ENCODE peak calls at places on chromosomes 6 and 20, in eight cellular contexts. R, N, Z, S, T, J, E and C are unnamed samples. For H3K4me1, the result is how much of the 10 kb centered on the place peaks cover.

GRCh38 chr6:31352497-31353368 is 4.2 kb downstream of the HLA-B start:
- DNase-seq in T (no peak), J (no peak), N (no peak), S (no peak), Z (no peak), E (no peak), R (no peak), C (no peak)

GRCh38 chr20:50278684-50279531 is 88.3 kb downstream of the CEBPB start:
- DNase-seq in T (no peak), E (peak), Z (no peak), N (peak), S (peak), J (peak), R (peak), C (no peak)

GRCh38 chr20:51404297-51405060 is 138.0 kb downstream of the NFATC2 start:
- DNase-seq in T (no peak), N (no peak), E (no peak), S (no peak), J (no peak), Z (no peak), R (no peak), C (no peak)

GRCh38 chr20:48209102-48209501 is 423.8 kb upstream of the SULF2 start:
- DNase-seq in R (no peak), E (peak), T (no peak), S (no peak), N (no peak), J (no peak), Z (no peak), C (no peak)

GRCh38 chr6:155290491-155290890 is 23.8 kb downstream of the TFB1M start:
- DNase-seq in Z (no peak), E (no peak), N (no peak), R (no peak), T (no peak), S (no peak), J (no peak), C (no peak)

GRCh38 chr6:84546427-84546914 is 217.9 kb downstream of the TBX18 start:
- DNase-seq in R (no peak), E (peak), T (no peak), Z (no peak), N (no peak), J (peak), S (no peak), C (no peak)

GRCh38 chr20:19975436-19975799 is 41.7 kb upstream of the NAA20 start:
- DNase-seq in R (no peak), J (peak), S (no peak), Z (no peak), N (peak), T (no peak), E (peak), C (no peak)

GRCh38 chr6:39357998-39358686 is 35.6 kb upstream of the KCNK16 start:
- DNase-seq in T (no peak), Z (no peak), R (peak), E (peak), J (peak), S (no peak), N (no peak), C (no peak)

GRCh38 chr20:17854307-17854903 is 114.2 kb downstream of the SNX5 start:
- DNase-seq in Z (no peak), E (peak), R (peak), T (no peak), N (peak), J (peak), S (peak), C (no peak)

GRCh38 chr20:3156811-3157619 is 2.6 kb downstream of the FASTKD5 start:
- DNase-seq in T (no peak), E (no peak), R (no peak), S (no peak), N (no peak), Z (no peak), J (no peak), C (no peak)

GRCh38 chr6:136685540-136686108 is 106.7 kb downstream of the MAP3K5 start:
- DNase-seq in S (no peak), Z (no peak), T (no peak), N (no peak), J (no peak), E (no peak), R (no peak), C (no peak)

GRCh38 chr20:53408728-53409157 is 184.9 kb downstream of the ZNF217 start:
- DNase-seq in R (no peak), J (peak), Z (no peak), T (no peak), S (no peak), N (no peak), E (no peak), C (no peak)

GRCh38 chr6:26157150-26157837 is 70.1 kb downstream of the HFE start:
- DNase-seq in N (no peak), S (peak), E (peak), Z (no peak), T (no peak), R (peak), J (no peak), C (no peak)

GRCh38 chr20:10576411-10576810 is 97.4 kb downstream of the JAG1 start:
- DNase-seq in T (no peak), R (no peak), N (no peak), S (no peak), Z (no peak), E (no peak), J (peak), C (no peak)

GRCh38 chr6:69696273-69696672 is 100.5 kb downstream of the LMBRD1 start:
- DNase-seq in N (no peak), Z (no peak), T (no peak), J (no peak), S (no peak), E (no peak), R (no peak), C (no peak)

GRCh38 chr20:61731363-61732181 is 334.1 kb downstream of the TAF4 start:
- DNase-seq in E (no peak), J (peak), N (peak), R (no peak), Z (no peak), T (no peak), S (peak), C (no peak)

GRCh38 chr6:111866857-111867256 is 6.4 kb downstream of the FYN start:
- DNase-seq in E (no peak), T (no peak), R (no peak), N (no peak), Z (no peak), J (no peak), S (no peak), C (no peak)

GRCh38 chr20:23362392-23363256 is 642 bp downstream of the GZF1 start:
- DNase-seq in J (no peak), E (peak), S (peak), T (no peak), Z (no peak), N (no peak), R (peak), C (no peak)

GRCh38 chr20:56440346-56441007 is 27.9 kb upstream of the RTF2 start:
- DNase-seq in S (no peak), Z (no peak), N (no peak), E (no peak), R (no peak), T (no peak), J (no peak), C (no peak)

GRCh38 chr6:18016133-18016532 is 28.7 kb upstream of the KIF13A start:
- DNase-seq in R (no peak), T (no peak), S (no peak), Z (no peak), N (no peak), J (no peak), E (no peak), C (no peak)

GRCh38 chr20:47241345-47241781 is 115.1 kb downstream of the ZMYND8 start:
- DNase-seq in Z (no peak), N (no peak), R (no peak), S (no peak), T (no peak), J (peak), E (no peak), C (no peak)

GRCh38 chr6:55958790-55959189 is 83.4 kb upstream of the BMP5 start:
- DNase-seq in T (no peak), Z (no peak), S (no peak), N (no peak), J (no peak), E (no peak), R (no peak), C (no peak)

GRCh38 chr20:39108746-39109145 is 146.6 kb downstream of the DHX35 start:
- DNase-seq in R (peak), Z (no peak), E (no peak), S (no peak), J (no peak), T (no peak), N (peak), C (no peak)

GRCh38 chr6:112216699-112217551 is 37.4 kb downstream of the LAMA4 start:
- DNase-seq in T (peak), N (peak), J (peak), S (no peak), Z (no peak), E (no peak), R (no peak), C (no peak)

GRCh38 chr6:140744648-140745320 is 1370.3 kb upstream of the CITED2 start:
- DNase-seq in T (no peak), N (no peak), R (peak), E (no peak), S (no peak), Z (no peak), J (peak), C (no peak)

GRCh38 chr20:57829336-57829735 is 119.5 kb upstream of the PMEPA1 start:
- DNase-seq in J (no peak), N (no peak), T (no peak), R (no peak), Z (no peak), S (no peak), E (no peak), C (no peak)

GRCh38 chr6:108837236-108837971 is 10.8 kb upstream of the ARMC2 start:
- DNase-seq in S (no peak), J (peak), N (no peak), E (no peak), T (no peak), Z (no peak), R (no peak), C (no peak)

GRCh38 chr6:3355358-3356055 is 96.8 kb downstream of the PSMG4 start:
- DNase-seq in R (peak), T (no peak), Z (no peak), E (no peak), N (no peak), J (no peak), S (no peak), C (no peak)

GRCh38 chr6:8481727-8482126 is 46.4 kb upstream of the SLC35B3 start:
- DNase-seq in Z (no peak), T (no peak), J (peak), E (no peak), S (no peak), R (no peak), N (peak), C (peak)

DNA sequence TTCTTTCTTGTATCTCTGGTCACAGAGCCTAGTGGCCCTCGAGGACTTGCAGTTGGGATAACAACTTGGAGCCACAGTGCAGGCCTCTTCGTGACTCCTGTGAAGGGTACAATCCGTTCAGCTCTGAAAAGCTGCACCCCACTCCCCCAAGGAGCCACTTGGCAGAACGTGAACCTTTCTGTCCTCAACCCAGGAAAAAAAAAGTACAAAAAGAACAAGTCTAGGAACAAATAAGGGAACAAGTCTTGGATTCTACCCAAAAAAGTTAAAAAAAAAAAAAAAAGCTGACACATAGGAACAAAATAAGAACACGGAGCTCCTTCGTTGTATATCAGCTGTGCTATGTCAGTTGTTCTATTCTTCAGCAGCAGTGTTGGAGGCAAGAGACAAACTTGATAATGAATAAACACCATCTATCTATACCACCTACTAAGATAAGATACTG is 77.9 kb upstream of the TULP1 start:
- DNase-seq in J (peak), T (no peak), Z (no peak), E (no peak), S (no peak), R (peak), N (no peak), C (no peak)
- H3K4me1 ChIP-seq in J (under half), T (under half), Z (half or more), E (under half), S (under half), R (half or more), N (under half), C (under half)

GRCh38 chr6:109893606-109894005 is 84.5 kb upstream of the GPR6 start:
- DNase-seq in S (no peak), Z (no peak), J (no peak), E (no peak), T (no peak), N (no peak), R (no peak), C (no peak)

GRCh38 chr6:109896333-109896732 is 81.8 kb upstream of the GPR6 start:
- DNase-seq in R (no peak), T (no peak), N (no peak), Z (no peak), E (no peak), S (no peak), J (peak), C (no peak)

GRCh38 chr6:109892451-109893435 is 85.4 kb upstream of the GPR6 start:
- DNase-seq in T (no peak), Z (no peak), R (no peak), S (no peak), E (no peak), J (no peak), N (no peak), C (peak)

GRCh38 chr6:109894181-109894580 is 83.9 kb upstream of the GPR6 start:
- DNase-seq in J (no peak), N (no peak), T (no peak), Z (no peak), R (no peak), E (no peak), S (no peak), C (no peak)

DNA sequence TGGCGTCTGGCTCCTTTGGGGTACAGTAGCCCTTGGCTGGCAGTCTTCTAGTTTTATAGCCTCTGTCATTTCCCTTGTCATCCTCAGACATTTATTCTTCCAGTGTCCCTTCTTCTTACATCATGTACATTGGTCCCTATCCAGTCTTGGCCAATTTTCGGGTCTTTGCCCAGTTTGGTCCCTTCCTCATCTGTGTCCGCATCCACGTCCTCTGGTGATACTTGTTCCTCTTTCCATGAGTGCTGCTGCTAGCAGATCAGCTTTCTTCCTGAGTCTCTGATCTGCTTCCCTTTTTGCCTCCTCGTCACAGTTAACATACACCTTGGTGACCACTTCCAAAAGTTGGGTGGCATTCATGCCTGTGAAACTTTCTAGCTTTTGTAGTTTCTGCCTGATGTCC is 86.2 kb upstream of the GPR6 start:
- DNase-seq in J (no peak), R (peak), Z (no peak), S (no peak), T (no peak), E (no peak), N (no peak), C (no peak)
- H3K4me1 ChIP-seq in J (under half), R (under half), Z (under half), S (under half), T (under half), E (under half), N (under half), C (under half)

GRCh38 chr20:35735828-35736470 is 6.1 kb downstream of the RBM39 start:
- DNase-seq in R (no peak), E (no peak), J (no peak), N (no peak), Z (no peak), T (no peak), S (no peak), C (no peak)
- H3K4me1 ChIP-seq in R (half or more), E (under half), J (under half), N (half or more), Z (half or more), T (under half), S (under half), C (under half)

DNA sequence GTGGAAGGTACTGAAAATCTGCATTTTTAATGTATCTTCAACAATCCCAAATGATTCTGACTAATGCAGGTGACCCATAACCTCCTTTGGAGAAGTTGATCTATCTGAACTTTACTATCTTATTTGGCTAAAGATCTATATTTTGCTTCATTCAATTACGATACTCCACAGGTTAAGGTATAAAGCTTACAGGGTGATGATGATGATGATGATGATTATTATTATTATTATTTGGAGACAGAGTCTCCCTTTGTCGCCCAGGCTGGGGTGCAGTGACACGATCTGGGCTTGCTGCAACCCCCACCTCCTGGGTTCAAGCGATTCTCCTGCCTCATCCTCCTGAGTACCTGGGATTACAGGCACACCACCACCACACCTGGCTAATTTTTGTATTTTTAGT is 13.1 kb downstream of the TOP1 start:
- DNase-seq in E (no peak), R (no peak), S (no peak), Z (no peak), N (no peak), T (no peak), J (no peak), C (no peak)
- H3K4me1 ChIP-seq in E (under half), R (under half), S (under half), Z (under half), N (under half), T (under half), J (under half), C (under half)

GRCh38 chr6:137866200-137866913 is 702 bp upstream of the TNFAIP3 start:
- DNase-seq in E (no peak), N (no peak), J (peak), R (no peak), Z (no peak), S (no peak), T (no peak), C (no peak)
- H3K4me1 ChIP-seq in E (under half), N (under half), J (under half), R (under half), Z (under half), S (under half), T (under half), C (under half)

DNA sequence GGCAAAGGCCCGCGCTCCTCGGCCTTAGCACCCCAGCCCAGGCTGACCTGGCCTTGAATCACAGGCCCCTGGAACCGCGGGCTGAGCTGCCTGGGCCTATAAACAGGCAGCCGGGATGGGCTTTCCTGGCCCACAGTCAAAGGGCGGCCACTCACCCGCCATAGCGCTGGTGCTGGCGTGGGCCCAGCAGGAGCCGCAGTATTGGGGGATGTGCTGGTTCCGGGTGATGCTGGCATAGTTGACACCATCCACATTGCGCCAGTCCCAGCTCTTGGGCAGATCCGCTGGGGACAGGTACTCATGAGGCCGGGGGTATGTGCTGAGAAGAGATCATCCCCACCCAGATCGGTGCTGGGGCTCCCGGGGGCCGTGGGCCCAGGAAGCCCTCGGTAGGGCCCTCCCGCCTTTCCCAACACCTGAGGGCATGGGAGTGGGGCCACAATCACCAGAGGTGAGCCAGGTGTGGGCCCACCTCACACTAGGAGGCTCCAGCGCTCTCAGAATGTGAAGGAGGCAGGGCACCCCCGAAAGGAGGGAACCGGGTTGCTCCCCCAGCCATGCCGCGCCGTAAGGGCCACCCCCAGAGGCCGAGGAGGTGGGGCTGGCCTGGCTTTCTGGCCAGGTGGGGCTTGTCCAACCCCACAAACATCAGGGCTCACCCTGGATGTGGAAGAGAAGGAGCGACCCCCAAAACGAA is 739 bp downstream of the CTSZ start:
- DNase-seq in N (no peak), E (no peak), R (no peak), T (no peak), S (peak), Z (no peak), J (no peak), C (no peak)
- H3K4me1 ChIP-seq in N (under half), E (under half), R (under half), T (under half), S (under half), Z (under half), J (under half), C (under half)

DNA sequence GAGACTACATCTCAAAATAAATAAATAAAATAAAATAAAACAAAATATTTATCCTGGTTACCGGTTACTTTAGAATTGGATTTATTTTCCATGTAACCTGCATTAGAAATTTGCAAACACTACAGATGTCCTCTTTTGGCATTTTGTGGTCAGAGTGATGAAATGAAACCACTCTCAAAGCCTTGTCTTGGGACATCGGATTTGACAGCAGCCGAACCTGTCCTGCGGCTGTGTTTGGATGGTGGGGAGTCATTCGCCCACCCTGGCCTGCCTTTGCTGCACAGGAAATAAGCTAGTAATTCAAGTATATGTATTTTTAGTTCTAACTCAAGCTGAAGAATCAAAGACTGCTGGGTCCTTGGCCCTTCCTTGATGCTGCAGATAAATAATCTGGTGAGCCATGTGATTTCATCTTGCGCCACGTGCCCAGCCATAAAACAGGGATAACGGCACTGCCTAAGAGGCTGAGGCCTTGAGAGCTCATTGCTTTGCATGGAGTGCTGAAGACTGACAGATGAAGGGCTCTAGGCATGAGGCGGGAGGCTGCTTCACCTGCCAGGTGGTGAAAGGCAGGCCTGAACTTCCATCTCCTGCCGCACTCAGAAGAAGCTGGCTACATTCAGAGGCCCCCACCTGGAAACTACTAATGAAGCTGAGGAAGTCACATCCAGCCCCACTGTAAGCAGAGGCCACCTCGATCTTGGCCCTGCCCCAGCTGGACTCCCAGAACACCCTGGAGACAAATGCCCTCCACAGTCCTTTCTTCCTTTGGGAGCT is 76.9 kb downstream of the NOL4L start:
- DNase-seq in R (no peak), Z (no peak), S (peak), E (no peak), J (no peak), T (no peak), N (no peak), C (no peak)
- H3K4me1 ChIP-seq in R (under half), Z (under half), S (under half), E (under half), J (under half), T (under half), N (under half), C (under half)

GRCh38 chr20:1376453-1377270 is 16.2 kb downstream of the FKBP1A start:
- DNase-seq in R (no peak), Z (no peak), N (no peak), T (no peak), J (no peak), S (no peak), E (no peak), C (no peak)
- H3K4me1 ChIP-seq in R (half or more), Z (under half), N (under half), T (half or more), J (under half), S (under half), E (under half), C (under half)

GRCh38 chr6:1386310-1386709 is 3.1 kb upstream of the FOXF2 start:
- DNase-seq in E (no peak), S (no peak), Z (no peak), R (no peak), J (no peak), N (no peak), T (no peak), C (no peak)
- H3K4me1 ChIP-seq in E (under half), S (under half), Z (under half), R (under half), J (under half), N (under half), T (under half), C (under half)